ENCODE peak calls at places on chromosomes 16 and 17, in ten cellular contexts. One of them, this sample, is unnamed.

GRCh38 chr17:158379-158778 is 21.0 kb downstream of the SCGB1C2 start:
- DNase-seq in AG08395: no peak
- DNase-seq in NCI-H1092: no peak
- DNase-seq in stimulated activated naive B cell treated with anti-CD40 and anti-IgM and Interleukin-4, amounts not matched to agents 10 μg/mL and 1 μg/mL and 100 μg/mL, for 72 hours: no peak
- DNase-seq in T follicular helper cell: no peak
- DNase-seq in OCI-M1: no peak
- DNase-seq in naive thymus-derived CD8-positive, alpha-beta T cell: peak; percentile 21
- DNase-seq in small intestine: no peak
- DNase-seq in cortex of kidney: no peak
- DNase-seq in ascending aorta: no peak
- DNase-seq in this sample: no peak

GRCh38 chr16:64478258-64478906 is 643.5 kb downstream of the CDH11 start:
- DNase-seq in naive thymus-derived CD8-positive, alpha-beta T cell: no peak
- DNase-seq in T follicular helper cell: no peak
- DNase-seq in AG08395: peak; percentile 74
- DNase-seq in small intestine: peak; percentile 1
- DNase-seq in OCI-M1: no peak
- DNase-seq in ascending aorta: no peak
- DNase-seq in stimulated activated naive B cell treated with anti-CD40 and anti-IgM and Interleukin-4, amounts not matched to agents 10 μg/mL and 1 μg/mL and 100 μg/mL, for 72 hours: no peak
- DNase-seq in cortex of kidney: no peak
- DNase-seq in NCI-H1092: no peak
- DNase-seq in this sample: no peak

GRCh38 chr16:58464047-58464915 is 35.7 kb upstream of the NDRG4 start:
- DNase-seq in OCI-M1: no peak
- DNase-seq in cortex of kidney: no peak
- DNase-seq in naive thymus-derived CD8-positive, alpha-beta T cell: no peak
- DNase-seq in stimulated activated naive B cell treated with anti-CD40 and anti-IgM and Interleukin-4, amounts not matched to agents 10 μg/mL and 1 μg/mL and 100 μg/mL, for 72 hours: no peak
- DNase-seq in ascending aorta: no peak
- DNase-seq in small intestine: no peak
- DNase-seq in AG08395: no peak
- DNase-seq in NCI-H1092: no peak
- DNase-seq in T follicular helper cell: no peak
- DNase-seq in this sample: no peak

GRCh38 chr17:35390663-35391062 is 17.2 kb upstream of the SLFN11 start:
- DNase-seq in stimulated activated naive B cell treated with anti-CD40 and anti-IgM and Interleukin-4, amounts not matched to agents 10 μg/mL and 1 μg/mL and 100 μg/mL, for 72 hours: no peak
- DNase-seq in ascending aorta: no peak
- DNase-seq in T follicular helper cell: no peak
- DNase-seq in small intestine: no peak
- DNase-seq in naive thymus-derived CD8-positive, alpha-beta T cell: no peak
- DNase-seq in cortex of kidney: no peak
- DNase-seq in OCI-M1: peak; percentile 75
- DNase-seq in NCI-H1092: no peak
- DNase-seq in AG08395: no peak
- DNase-seq in this sample: no peak

GRCh38 chr17:69228576-69228975 is at the start of gene ABCA10:
- DNase-seq in OCI-M1: no peak
- DNase-seq in ascending aorta: no peak
- DNase-seq in stimulated activated naive B cell treated with anti-CD40 and anti-IgM and Interleukin-4, amounts not matched to agents 10 μg/mL and 1 μg/mL and 100 μg/mL, for 72 hours: no peak
- DNase-seq in AG08395: no peak
- DNase-seq in cortex of kidney: no peak
- DNase-seq in T follicular helper cell: no peak
- DNase-seq in naive thymus-derived CD8-positive, alpha-beta T cell: no peak
- DNase-seq in small intestine: no peak
- DNase-seq in NCI-H1092: no peak
- DNase-seq in this sample: no peak

GRCh38 chr17:2101448-2102257 is 46.8 kb downstream of the HIC1 start:
- DNase-seq in cortex of kidney: no peak
- DNase-seq in AG08395: no peak
- DNase-seq in small intestine: peak; percentile 98
- DNase-seq in stimulated activated naive B cell treated with anti-CD40 and anti-IgM and Interleukin-4, amounts not matched to agents 10 μg/mL and 1 μg/mL and 100 μg/mL, for 72 hours: peak; percentile 61
- DNase-seq in ascending aorta: no peak
- DNase-seq in T follicular helper cell: peak; percentile 21
- DNase-seq in OCI-M1: peak; percentile 49
- DNase-seq in NCI-H1092: peak; percentile 50
- DNase-seq in naive thymus-derived CD8-positive, alpha-beta T cell: peak; percentile 82
- DNase-seq in this sample: peak; percentile 94

GRCh38 chr17:77692571-77693161 is 265.8 kb upstream of the TNRC6C start:
- DNase-seq in ascending aorta: peak; percentile 39
- DNase-seq in small intestine: peak; percentile 4
- DNase-seq in AG08395: peak; percentile 51
- DNase-seq in cortex of kidney: no peak
- DNase-seq in OCI-M1: no peak
- DNase-seq in stimulated activated naive B cell treated with anti-CD40 and anti-IgM and Interleukin-4, amounts not matched to agents 10 μg/mL and 1 μg/mL and 100 μg/mL, for 72 hours: no peak
- DNase-seq in T follicular helper cell: no peak
- DNase-seq in naive thymus-derived CD8-positive, alpha-beta T cell: peak; percentile 52
- DNase-seq in NCI-H1092: no peak
- DNase-seq in this sample: no peak

GRCh38 chr17:4436381-4436780 is 2.6 kb downstream of the SPNS3 start:
- DNase-seq in AG08395: no peak
- DNase-seq in cortex of kidney: no peak
- DNase-seq in T follicular helper cell: no peak
- DNase-seq in naive thymus-derived CD8-positive, alpha-beta T cell: no peak
- DNase-seq in ascending aorta: no peak
- DNase-seq in small intestine: no peak
- DNase-seq in OCI-M1: peak; percentile 27
- DNase-seq in NCI-H1092: no peak
- DNase-seq in stimulated activated naive B cell treated with anti-CD40 and anti-IgM and Interleukin-4, amounts not matched to agents 10 μg/mL and 1 μg/mL and 100 μg/mL, for 72 hours: no peak
- DNase-seq in this sample: no peak

GRCh38 chr16:85541181-85541580 is 71.9 kb upstream of the GSE1 start:
- DNase-seq in ascending aorta: no peak
- DNase-seq in naive thymus-derived CD8-positive, alpha-beta T cell: no peak
- DNase-seq in T follicular helper cell: no peak
- DNase-seq in small intestine: no peak
- DNase-seq in OCI-M1: no peak
- DNase-seq in AG08395: no peak
- DNase-seq in NCI-H1092: peak; percentile 28
- DNase-seq in cortex of kidney: no peak
- DNase-seq in stimulated activated naive B cell treated with anti-CD40 and anti-IgM and Interleukin-4, amounts not matched to agents 10 μg/mL and 1 μg/mL and 100 μg/mL, for 72 hours: no peak
- DNase-seq in this sample: no peak

GRCh38 chr17:51500454-51500853 is 240.1 kb downstream of the UTP18 start:
- DNase-seq in small intestine: no peak
- DNase-seq in AG08395: no peak
- DNase-seq in naive thymus-derived CD8-positive, alpha-beta T cell: no peak
- DNase-seq in NCI-H1092: no peak
- DNase-seq in ascending aorta: no peak
- DNase-seq in OCI-M1: no peak
- DNase-seq in T follicular helper cell: no peak
- DNase-seq in cortex of kidney: no peak
- DNase-seq in stimulated activated naive B cell treated with anti-CD40 and anti-IgM and Interleukin-4, amounts not matched to agents 10 μg/mL and 1 μg/mL and 100 μg/mL, for 72 hours: no peak
- DNase-seq in this sample: no peak

GRCh38 chr16:83623091-83623730 is 184.6 kb upstream of the HSBP1 start:
- DNase-seq in cortex of kidney: no peak
- DNase-seq in T follicular helper cell: no peak
- DNase-seq in naive thymus-derived CD8-positive, alpha-beta T cell: no peak
- DNase-seq in AG08395: no peak
- DNase-seq in ascending aorta: no peak
- DNase-seq in NCI-H1092: peak; percentile 33
- DNase-seq in small intestine: no peak
- DNase-seq in stimulated activated naive B cell treated with anti-CD40 and anti-IgM and Interleukin-4, amounts not matched to agents 10 μg/mL and 1 μg/mL and 100 μg/mL, for 72 hours: no peak
- DNase-seq in OCI-M1: no peak
- DNase-seq in this sample: no peak

GRCh38 chr17:52143536-52143935 is 15.0 kb downstream of the CA10 start:
- DNase-seq in stimulated activated naive B cell treated with anti-CD40 and anti-IgM and Interleukin-4, amounts not matched to agents 10 μg/mL and 1 μg/mL and 100 μg/mL, for 72 hours: no peak
- DNase-seq in NCI-H1092: no peak
- DNase-seq in naive thymus-derived CD8-positive, alpha-beta T cell: no peak
- DNase-seq in T follicular helper cell: no peak
- DNase-seq in OCI-M1: no peak
- DNase-seq in AG08395: no peak
- DNase-seq in ascending aorta: no peak
- DNase-seq in cortex of kidney: no peak
- DNase-seq in small intestine: no peak
- DNase-seq in this sample: no peak

GRCh38 chr17:74210191-74211140 is 2.9 kb upstream of the TTYH2 start:
- DNase-seq in T follicular helper cell: peak; percentile 73
- DNase-seq in naive thymus-derived CD8-positive, alpha-beta T cell: peak; percentile 84
- DNase-seq in cortex of kidney: no peak
- DNase-seq in small intestine: peak; percentile 48
- DNase-seq in NCI-H1092: no peak
- DNase-seq in ascending aorta: peak; percentile 79
- DNase-seq in AG08395: peak; percentile 88
- DNase-seq in OCI-M1: peak; percentile 77
- DNase-seq in stimulated activated naive B cell treated with anti-CD40 and anti-IgM and Interleukin-4, amounts not matched to agents 10 μg/mL and 1 μg/mL and 100 μg/mL, for 72 hours: peak; percentile 69
- DNase-seq in this sample: peak; percentile 72

GRCh38 chr17:44758414-44759095 is at the start of gene ADAM11:
- DNase-seq in NCI-H1092: no peak
- DNase-seq in naive thymus-derived CD8-positive, alpha-beta T cell: no peak
- DNase-seq in ascending aorta: no peak
- DNase-seq in T follicular helper cell: no peak
- DNase-seq in OCI-M1: no peak
- DNase-seq in cortex of kidney: no peak
- DNase-seq in small intestine: no peak
- DNase-seq in AG08395: peak; percentile 55
- DNase-seq in stimulated activated naive B cell treated with anti-CD40 and anti-IgM and Interleukin-4, amounts not matched to agents 10 μg/mL and 1 μg/mL and 100 μg/mL, for 72 hours: no peak
- DNase-seq in this sample: no peak

GRCh38 chr17:7280519-7281073 is 922 bp upstream of the SLC2A4 start:
- DNase-seq in AG08395: peak; percentile 92
- DNase-seq in OCI-M1: peak; percentile 96
- DNase-seq in ascending aorta: peak; percentile 89
- DNase-seq in cortex of kidney: no peak
- DNase-seq in stimulated activated naive B cell treated with anti-CD40 and anti-IgM and Interleukin-4, amounts not matched to agents 10 μg/mL and 1 μg/mL and 100 μg/mL, for 72 hours: peak; percentile 78
- DNase-seq in small intestine: peak; percentile 81
- DNase-seq in T follicular helper cell: peak; percentile 71
- DNase-seq in naive thymus-derived CD8-positive, alpha-beta T cell: peak; percentile 91
- DNase-seq in NCI-H1092: peak; percentile 65
- DNase-seq in this sample: peak; percentile 91

GRCh38 chr17:36921131-36921851 is 16.0 kb upstream of the LHX1 start:
- DNase-seq in small intestine: no peak
- DNase-seq in OCI-M1: no peak
- DNase-seq in T follicular helper cell: no peak
- DNase-seq in NCI-H1092: no peak
- DNase-seq in AG08395: no peak
- DNase-seq in ascending aorta: no peak
- DNase-seq in stimulated activated naive B cell treated with anti-CD40 and anti-IgM and Interleukin-4, amounts not matched to agents 10 μg/mL and 1 μg/mL and 100 μg/mL, for 72 hours: no peak
- DNase-seq in naive thymus-derived CD8-positive, alpha-beta T cell: no peak
- DNase-seq in cortex of kidney: no peak
- DNase-seq in this sample: no peak

GRCh38 chr16:57579361-57579665 is 36.9 kb downstream of the ADGRG5 start:
- DNase-seq in AG08395: no peak
- DNase-seq in stimulated activated naive B cell treated with anti-CD40 and anti-IgM and Interleukin-4, amounts not matched to agents 10 μg/mL and 1 μg/mL and 100 μg/mL, for 72 hours: no peak
- DNase-seq in naive thymus-derived CD8-positive, alpha-beta T cell: no peak
- DNase-seq in T follicular helper cell: no peak
- DNase-seq in small intestine: no peak
- DNase-seq in cortex of kidney: no peak
- DNase-seq in ascending aorta: no peak
- DNase-seq in NCI-H1092: no peak
- DNase-seq in OCI-M1: no peak
- DNase-seq in this sample: no peak

This sample was measured in transverse colon.